ENCODE peak calls at places on chromosomes 12 and 14, in six cellular contexts. H is tibial artery; P is A172; R is epithelial cell of proximal tubule; J is NCI-H1105; V is CD4-positive, alpha-beta memory T cell. G is an unnamed sample.

GRCh38 chr14:48568252-48568651 is 892.8 kb upstream of the MDGA2 start:
- DNase-seq in J (no peak), R (no peak), H (no peak), V (no peak), P (no peak), G (no peak)

GRCh38 chr14:76208340-76208739 is 56.6 kb downstream of the GPATCH2L start:
- DNase-seq in H (no peak), R (no peak), V (no peak), P (no peak), J (no peak), G (no peak)

GRCh38 chr12:7282844-7283243 is 21.0 kb upstream of the ACSM4 start:
- DNase-seq in H (no peak), V (no peak), R (no peak), P (no peak), J (no peak), G (no peak)

GRCh38 chr14:102905116-102906108 is 17.1 kb upstream of the AMN start:
- DNase-seq in H (no peak), P (no peak), V (no peak), J (no peak), R (no peak), G (no peak)

GRCh38 chr12:6819069-6820030 is 2.3 kb upstream of the GPR162 start:
- DNase-seq in P (no peak), R (no peak), J (no peak), V (no peak), H (no peak), G (no peak)

GRCh38 chr12:126286203-126286602 is 1221.0 kb downstream of the AACS start:
- DNase-seq in R (no peak), H (no peak), V (no peak), P (no peak), J (no peak), G (no peak)

GRCh38 chr14:53840444-53840843 is 116.2 kb downstream of the BMP4 start:
- DNase-seq in P (peak), R (peak), H (no peak), J (no peak), V (no peak), G (no peak)

GRCh38 chr12:95611676-95612309 is 60.5 kb upstream of the USP44 start:
- DNase-seq in P (peak), J (peak), V (no peak), R (no peak), H (no peak), G (no peak)

GRCh38 chr14:66959437-66960050 is 229.7 kb upstream of the GARIN2 start:
- DNase-seq in R (no peak), H (no peak), P (no peak), V (no peak), J (no peak), G (no peak)

GRCh38 chr12:110312581-110313360 is 31.7 kb downstream of the ATP2A2 start:
- DNase-seq in J (no peak), P (peak), R (peak), V (no peak), H (no peak), G (no peak)

GRCh38 chr14:23660290-23661226 is 24.4 kb downstream of the DHRS2 start:
- DNase-seq in P (no peak), J (no peak), V (no peak), R (no peak), H (no peak), G (no peak)

GRCh38 chr14:100585448-100586152 is 1.6 kb downstream of the BEGAIN start:
- DNase-seq in H (peak), P (no peak), R (no peak), J (no peak), V (no peak), G (peak)

GRCh38 chr12:119457251-119457650 is 122.7 kb downstream of the CCDC60 start:
- DNase-seq in R (no peak), V (no peak), P (no peak), J (peak), H (no peak), G (no peak)

GRCh38 chr14:105508601-105509000 is 17.6 kb downstream of the TEDC1 start:
- DNase-seq in J (no peak), H (peak), R (no peak), P (no peak), V (no peak), G (no peak)

GRCh38 chr12:21637985-21638891 is 19.4 kb downstream of the LDHB start:
- DNase-seq in H (no peak), P (no peak), J (no peak), R (no peak), V (no peak), G (no peak)

GRCh38 chr14:61355892-61356325 is 34.5 kb downstream of the PRKCH start:
- DNase-seq in R (peak), J (no peak), V (no peak), P (peak), H (peak), G (no peak)

GRCh38 chr14:96574633-96575191 is 72.5 kb downstream of the PAPOLA start:
- DNase-seq in R (no peak), H (no peak), V (no peak), P (no peak), J (peak), G (no peak)

GRCh38 chr14:59140441-59140840 is 48.0 kb upstream of the DAAM1 start:
- DNase-seq in R (no peak), J (no peak), P (no peak), V (no peak), H (no peak), G (no peak)

GRCh38 chr14:79862045-79862444 is 349.3 kb downstream of the DIO2 start:
- DNase-seq in V (no peak), P (no peak), H (no peak), R (no peak), J (no peak), G (no peak)

GRCh38 chr12:52432559-52433207 is 1.5 kb downstream of the KRT75 start:
- DNase-seq in R (no peak), H (no peak), P (no peak), J (no peak), V (no peak), G (no peak)

GRCh38 chr14:61514006-61514830 is 181.1 kb upstream of the HIF1A start:
- DNase-seq in J (no peak), R (no peak), P (no peak), H (no peak), V (no peak), G (no peak)

GRCh38 chr12:62683724-62684501 is 217.3 kb downstream of the MON2 start:
- DNase-seq in H (peak), P (no peak), V (no peak), R (no peak), J (no peak), G (no peak)

GRCh38 chr12:104569348-104570173 is 112.8 kb downstream of the CHST11 start:
- DNase-seq in H (no peak), R (no peak), J (no peak), P (no peak), V (peak), G (no peak)

G was measured in NCI-H2227 treated with DMSO at 0.1 percent for 48 hours.